ENCODE peak calls at places on chromosomes 5 and 9, in nine cellular contexts. B is A549, V is body of pancreas, E is sigmoid colon, K is HCT116, F is IMR-90, D is GM12891, Y is breast epithelium, A is gastrocnemius medialis. Z is an unnamed sample.

GRCh38 chr5:40446910-40447309 is 232.8 kb upstream of the PTGER4 start:
- DNase-seq in D (no peak), A (no peak), E (no peak), B (peak), V (no peak), K (no peak), Y (no peak), F (peak), Z (peak)

GRCh38 chr5:157575096-157575872 is at the start of gene ADAM19:
- DNase-seq in A (no peak), K (no peak), F (peak), Y (no peak), D (peak), B (peak), V (peak), E (peak), Z (peak)

GRCh38 chr9:126704157-126704941 is 90.6 kb downstream of the LMX1B start:
- DNase-seq in D (peak), V (no peak), A (no peak), F (peak), Y (peak), B (peak), E (peak), K (peak), Z (peak)

GRCh38 chr5:76372320-76373054 is 30.6 kb upstream of the IQGAP2 start:
- DNase-seq in K (peak), F (peak), A (no peak), V (peak), B (peak), E (no peak), D (no peak), Y (peak), Z (peak)

GRCh38 chr5:11306365-11306764 is 545.3 kb upstream of the DAP start:
- DNase-seq in K (no peak), E (no peak), Y (no peak), V (no peak), B (no peak), A (no peak), D (no peak), F (no peak), Z (no peak)

GRCh38 chr9:11199335-11199734 is 586.5 kb upstream of the PTPRD start:
- DNase-seq in D (no peak), F (no peak), K (no peak), A (no peak), V (no peak), Y (no peak), B (no peak), E (no peak), Z (no peak)

GRCh38 chr5:91670565-91670964 is 287.4 kb upstream of the ARRDC3 start:
- DNase-seq in V (no peak), D (no peak), K (no peak), Y (no peak), E (no peak), B (no peak), A (no peak), F (no peak), Z (no peak)

GRCh38 chr5:142512680-142513042 is 173.2 kb downstream of the FGF1 start:
- DNase-seq in F (peak), A (no peak), E (no peak), B (peak), V (no peak), K (peak), Y (no peak), D (no peak), Z (peak)

GRCh38 chr5:54944364-54944763 is 41.0 kb downstream of the ESM1 start:
- DNase-seq in K (peak), B (peak), F (peak), D (peak), A (no peak), V (peak), E (no peak), Y (no peak), Z (no peak)

GRCh38 chr5:66596791-66597757 is 881 bp downstream of the MAST4 start:
- DNase-seq in D (peak), E (no peak), F (no peak), Y (no peak), B (peak), V (peak), K (no peak), A (no peak), Z (no peak)

GRCh38 chr5:102753889-102754498 is 1.1 kb upstream of the PAM start:
- DNase-seq in K (no peak), E (no peak), D (no peak), Y (no peak), A (no peak), V (no peak), B (no peak), F (no peak), Z (no peak)

GRCh38 chr5:176296-176823 is 14.9 kb upstream of the LRRC14B start:
- DNase-seq in E (peak), A (no peak), K (no peak), Y (no peak), D (no peak), V (no peak), B (no peak), F (no peak), Z (no peak)

GRCh38 chr5:65927497-65928340 is 1.3 kb downstream of the ERBIN start:
- DNase-seq in K (no peak), Y (no peak), F (peak), D (peak), V (peak), A (peak), E (no peak), B (peak), Z (peak)

GRCh38 chr5:162995568-162995967 is 441.8 kb upstream of the CCNG1 start:
- DNase-seq in Y (no peak), B (no peak), A (no peak), D (no peak), E (no peak), F (no peak), V (no peak), K (no peak), Z (no peak)

GRCh38 chr5:172897691-172898512 is 61.3 kb upstream of the RPL26L1 start:
- DNase-seq in F (peak), K (no peak), E (no peak), B (peak), A (no peak), Y (no peak), D (no peak), V (no peak), Z (peak)

GRCh38 chr9:91534374-91534773 is 110.7 kb upstream of the NFIL3 start:
- DNase-seq in F (peak), E (no peak), K (no peak), D (no peak), V (no peak), Y (no peak), A (no peak), B (no peak), Z (peak)

GRCh38 chr5:34790087-34790486 is 48.9 kb upstream of the TTC23L start:
- DNase-seq in D (no peak), E (no peak), Y (no peak), F (no peak), K (no peak), B (no peak), V (no peak), A (no peak), Z (no peak)

GRCh38 chr9:134366223-134367031 is 40.2 kb downstream of the RXRA start:
- DNase-seq in D (no peak), K (no peak), A (peak), F (peak), V (peak), B (peak), Y (peak), E (peak), Z (peak)

GRCh38 chr5:145403959-145404358 is 431.2 kb downstream of the PRELID2 start:
- DNase-seq in V (no peak), F (no peak), A (no peak), Y (no peak), B (no peak), E (no peak), D (no peak), K (no peak), Z (no peak)

GRCh38 chr9:108347463-108348153 is 508.2 kb downstream of the ACTL7B start:
- DNase-seq in A (no peak), V (no peak), D (no peak), F (no peak), E (no peak), B (no peak), Y (no peak), K (no peak), Z (no peak)

GRCh38 chr5:65801332-65801731 is 79.3 kb downstream of the NLN start:
- DNase-seq in V (no peak), B (no peak), Y (no peak), F (peak), E (no peak), A (no peak), D (no peak), K (no peak), Z (peak)

GRCh38 chr5:110925916-110926315 is 145.6 kb upstream of the TSLP start:
- DNase-seq in D (no peak), Y (no peak), K (no peak), A (no peak), V (no peak), F (no peak), B (no peak), E (no peak), Z (no peak)

GRCh38 chr9:87405677-87406544 is 91.8 kb upstream of the DAPK1 start:
- DNase-seq in B (peak), K (no peak), Y (no peak), D (no peak), E (peak), F (no peak), A (peak), V (peak), Z (no peak)

GRCh38 chr5:117701067-117701466 is 1126.4 kb upstream of the SEMA6A start:
- DNase-seq in D (no peak), Y (no peak), B (no peak), K (no peak), F (peak), V (no peak), E (no peak), A (no peak), Z (no peak)

GRCh38 chr5:125002727-125003598 is 256.5 kb upstream of the ZNF608 start:
- DNase-seq in Y (no peak), V (no peak), B (no peak), F (no peak), E (no peak), D (no peak), A (no peak), K (no peak), Z (no peak)

GRCh38 chr5:58261605-58262004 is 198.3 kb downstream of the PLK2 start:
- DNase-seq in V (no peak), F (peak), E (no peak), K (no peak), B (no peak), Y (no peak), A (no peak), D (no peak), Z (no peak)

GRCh38 chr9:6955251-6955921 is 197.6 kb downstream of the KDM4C start:
- DNase-seq in K (no peak), F (peak), A (no peak), B (no peak), D (no peak), Y (no peak), E (no peak), V (no peak), Z (no peak)

DNA sequence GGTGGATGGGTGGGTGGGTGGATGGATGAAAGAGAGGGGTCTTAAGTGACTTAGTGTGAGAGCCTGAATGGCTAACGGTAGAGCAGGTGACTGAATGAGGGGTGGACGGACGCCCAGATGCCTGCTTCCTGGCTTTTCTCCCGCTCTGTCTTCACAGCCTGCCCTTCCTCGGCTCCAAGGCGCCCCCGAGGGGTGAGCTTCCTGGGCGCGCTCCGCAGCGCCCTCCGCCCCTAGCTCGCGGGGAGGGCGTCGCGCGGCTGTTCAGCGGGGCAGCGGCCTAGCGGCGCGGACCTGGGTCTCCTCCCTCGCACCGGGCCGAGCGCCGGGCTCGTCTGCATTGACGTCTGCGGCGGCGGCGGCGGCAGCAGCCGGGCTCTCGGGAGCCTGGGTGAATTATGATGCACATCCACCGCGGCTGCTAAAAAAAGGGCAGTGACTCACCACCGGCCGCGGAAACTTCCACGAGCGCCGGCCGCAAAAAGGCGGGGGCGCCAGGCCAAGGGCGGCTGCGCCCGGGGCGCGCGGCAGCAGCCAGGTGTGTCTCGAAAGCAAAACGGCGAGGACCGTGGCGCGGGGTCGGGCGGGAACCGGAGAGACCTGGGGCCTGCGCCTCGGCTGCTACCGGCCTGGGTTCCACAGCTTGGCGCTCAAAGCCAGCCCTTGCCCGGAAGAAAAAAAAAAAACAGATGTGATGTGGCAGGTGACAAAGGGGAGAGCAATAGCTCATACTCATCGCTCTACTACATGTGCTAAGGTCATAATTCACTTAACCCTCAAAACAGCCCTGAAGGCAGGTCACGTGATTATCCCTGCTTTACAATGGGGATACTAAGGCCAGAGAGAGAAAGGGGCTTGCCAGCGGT is 143.0 kb upstream of the ADRA1B start:
- DNase-seq in Y (peak), K (peak), D (peak), B (peak), A (peak), V (peak), E (peak), F (peak), Z (peak)
- TF ChIP-seq POLR2A in Y (no peak), K (no peak), D (no peak), B (peak), A (peak), V (no peak), E (no peak), F (peak), Z (no peak)

GRCh38 chr5:135303582-135304173 is 95.4 kb downstream of the MACROH2A1 start:
- DNase-seq in D (no peak), F (no peak), V (no peak), Y (no peak), E (no peak), B (no peak), A (no peak), K (no peak), Z (no peak)

GRCh38 chr5:135307143-135307903 is 91.7 kb downstream of the MACROH2A1 start:
- DNase-seq in D (no peak), E (no peak), V (no peak), F (no peak), K (no peak), Y (no peak), B (no peak), A (no peak), Z (no peak)

GRCh38 chr5:135308245-135308644 is 90.8 kb downstream of the MACROH2A1 start:
- DNase-seq in A (no peak), D (no peak), V (no peak), Y (no peak), F (peak), B (no peak), K (no peak), E (no peak), Z (no peak)

GRCh38 chr5:135306557-135306956 is 92.5 kb downstream of the MACROH2A1 start:
- DNase-seq in F (no peak), V (no peak), B (no peak), E (no peak), K (no peak), A (no peak), D (no peak), Y (no peak), Z (no peak)

DNA sequence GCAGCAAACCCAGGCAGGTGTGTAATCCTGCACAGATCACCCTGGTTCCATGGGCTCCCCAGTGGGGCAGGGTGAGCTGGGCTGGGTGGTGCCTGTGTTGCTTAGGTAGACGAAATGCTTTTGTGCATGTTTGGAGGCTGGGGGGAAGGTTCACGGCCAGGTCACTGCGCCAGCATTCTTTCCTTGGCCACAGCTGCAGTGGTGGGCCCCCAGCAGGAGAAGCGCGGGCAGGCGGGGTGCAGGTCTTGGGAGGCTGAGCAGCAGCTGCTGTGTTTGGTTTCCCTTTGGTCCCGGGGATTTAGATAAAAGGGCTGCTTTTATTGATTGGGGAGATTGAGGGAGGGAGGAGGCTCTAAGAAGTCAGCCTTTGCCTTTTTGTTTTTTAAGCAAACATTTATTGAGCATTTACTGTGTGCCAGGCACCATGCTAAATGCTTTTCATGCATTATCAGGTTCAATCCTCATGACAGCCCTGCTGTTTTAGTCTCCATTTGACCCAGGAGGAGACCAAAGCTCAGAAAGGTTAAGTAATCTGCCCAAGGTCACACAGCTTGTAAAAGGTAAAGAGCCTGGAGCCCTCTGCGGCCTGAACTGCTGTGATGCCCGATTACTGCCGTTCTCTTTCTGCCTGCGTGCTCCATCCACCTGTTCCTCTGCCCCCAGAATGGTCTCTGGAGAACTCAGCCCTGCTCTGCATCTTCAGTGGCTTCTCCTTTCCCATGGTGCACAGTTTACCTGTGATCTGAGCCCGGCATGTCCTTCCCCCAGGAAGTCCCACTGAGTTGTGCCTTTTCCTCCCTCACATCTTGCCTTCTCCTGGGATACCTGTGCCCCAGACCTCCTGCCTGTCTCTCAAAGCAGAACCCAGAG is 94.4 kb downstream of the MACROH2A1 start:
- DNase-seq in Y (no peak), B (no peak), D (no peak), A (no peak), K (no peak), E (no peak), F (peak), V (no peak), Z (no peak)
- TF ChIP-seq POLR2A in Y (no peak), B (no peak), D (no peak), A (no peak), K (no peak), E (no peak), F (no peak), V (no peak), Z (no peak)

DNA sequence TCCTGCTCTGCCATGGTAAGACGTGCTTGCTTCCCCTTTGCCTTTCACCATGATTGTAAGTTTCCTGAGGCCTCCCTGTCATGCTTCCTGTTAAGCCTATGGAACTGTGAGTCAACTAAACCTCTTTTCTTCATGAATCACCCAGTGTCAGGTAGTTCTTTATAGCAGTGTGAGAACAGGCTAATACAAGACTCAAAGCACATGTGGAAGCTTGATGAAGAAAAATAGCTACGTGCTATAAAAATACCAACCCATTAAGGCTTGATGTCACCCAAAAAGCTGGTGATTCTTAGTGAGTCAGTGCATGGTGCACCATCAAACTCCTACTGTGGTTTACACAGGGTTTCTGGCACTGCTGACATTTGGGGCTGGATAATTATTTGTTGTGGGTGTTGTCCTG is 332.2 kb downstream of the TMEM167A start:
- DNase-seq in A (no peak), Y (no peak), F (no peak), B (no peak), V (no peak), E (no peak), D (no peak), K (no peak), Z (no peak)
- TF ChIP-seq POLR2A in A (no peak), Y (no peak), F (no peak), B (no peak), V (no peak), E (no peak), D (no peak), K (no peak), Z (no peak)

DNA sequence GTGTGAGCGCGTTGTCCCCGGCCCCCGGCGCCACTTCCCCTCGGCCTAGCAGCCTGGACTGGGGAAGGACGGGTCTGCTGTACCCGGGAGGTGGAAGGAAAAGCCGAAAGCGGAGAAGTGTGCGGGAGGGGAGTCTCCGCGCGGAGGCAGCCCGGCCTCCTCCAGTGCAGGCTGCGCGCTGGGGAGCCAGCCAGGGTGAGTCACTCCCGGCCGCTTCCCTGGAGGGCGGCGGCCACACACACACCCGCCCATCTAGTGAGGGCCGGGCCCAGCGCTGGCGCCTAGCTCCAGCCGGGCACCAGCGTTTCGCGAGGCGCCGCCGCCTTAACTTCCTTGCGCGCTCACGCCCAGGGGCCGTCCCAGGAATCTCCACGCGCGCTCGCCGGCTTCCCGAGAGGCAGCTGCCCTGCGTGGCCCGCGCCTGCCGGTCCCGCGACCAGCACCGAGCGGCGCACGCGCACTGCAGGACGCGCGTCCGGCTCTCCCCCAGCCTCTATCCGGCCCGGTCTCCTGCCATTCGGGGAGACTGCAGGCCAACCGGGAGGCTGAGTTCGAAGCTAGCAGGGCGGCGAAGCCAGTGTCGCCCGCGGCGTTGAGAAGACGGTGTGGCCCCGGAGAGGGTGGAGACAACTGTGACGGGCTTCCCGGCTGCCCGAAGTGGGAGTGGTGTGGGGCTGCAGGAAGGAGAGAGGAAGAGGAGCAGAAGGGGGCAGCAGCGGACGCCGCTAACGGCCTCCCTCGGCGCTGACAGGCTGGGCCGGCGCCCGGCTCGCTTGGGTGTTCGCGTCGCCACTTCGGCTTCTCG is at the start of gene JAK2:
- DNase-seq in K (peak), Y (peak), V (peak), F (peak), E (peak), D (peak), B (peak), A (peak), Z (peak)
- TF ChIP-seq POLR2A in K (peak), Y (peak), V (peak), F (peak), E (peak), D (peak), B (peak), A (peak), Z (peak)

GRCh38 chr9:89311346-89312153 is 555 bp downstream of the CKS2 start:
- DNase-seq in Y (no peak), F (no peak), V (no peak), D (no peak), B (no peak), E (peak), A (no peak), K (no peak), Z (no peak)
- TF ChIP-seq POLR2A in Y (no peak), F (no peak), V (no peak), D (no peak), B (no peak), E (no peak), A (no peak), K (no peak), Z (no peak)

GRCh38 chr9:98807070-98807810 is at the start of gene GALNT12:
- DNase-seq in F (no peak), K (no peak), B (peak), E (peak), Y (no peak), D (peak), V (peak), A (no peak), Z (no peak)
- TF ChIP-seq POLR2A in F (no peak), K (peak), B (peak), E (no peak), Y (no peak), D (peak), V (no peak), A (no peak), Z (peak)

Z was measured in H54.